ENCODE peak calls at places on chromosomes 13 and 19, in six cellular contexts. U is fibroblast of lung, X is left ventricle myocardium inferior, D is HFF-Myc, S is Peyer's patch, H is fibroblast of villous mesenchyme. W is an unnamed sample.

GRCh38 chr13:27975579-27976361 is 6.7 kb upstream of the CDX2 start:
- DNase-seq in U (no peak), X (no peak), D (no peak), S (no peak), H (no peak), W (no peak)

GRCh38 chr19:5968431-5969373 is 9.2 kb downstream of the RANBP3 start:
- DNase-seq in U (no peak), X (no peak), D (no peak), S (no peak), H (no peak), W (no peak)

GRCh38 chr13:71525004-71525403 is 342.0 kb downstream of the DACH1 start:
- DNase-seq in U (peak; percentile 32), X (no peak), D (peak; percentile 70), S (no peak), H (peak; percentile 86), W (no peak)

GRCh38 chr13:75788494-75788991 is 152.4 kb downstream of the LMO7 start:
- DNase-seq in U (peak; percentile 90), X (no peak), D (peak; percentile 95), S (no peak), H (peak; percentile 98), W (no peak)

GRCh38 chr13:38875186-38875875 is 115.3 kb downstream of the STOML3 start:
- DNase-seq in U (no peak), X (no peak), D (no peak), S (no peak), H (no peak), W (no peak)

GRCh38 chr13:52925221-52925620 is 76.8 kb upstream of the PCDH8 start:
- DNase-seq in U (no peak), X (peak; percentile 35), D (no peak), S (no peak), H (no peak), W (no peak)

GRCh38 chr13:101202590-101202989 is 213.7 kb downstream of the NALCN start:
- DNase-seq in U (no peak), X (no peak), D (no peak), S (no peak), H (no peak), W (no peak)

GRCh38 chr13:45047394-45048328 is 58.3 kb downstream of the GPALPP1 start:
- DNase-seq in U (peak; percentile 83), X (peak; percentile 66), D (peak; percentile 62), S (peak; percentile 69), H (peak; percentile 84), W (peak; percentile 82)

GRCh38 chr19:37217533-37217854 is 520 bp upstream of the ZNF383 start:
- DNase-seq in U (no peak), X (no peak), D (no peak), S (no peak), H (no peak), W (no peak)

GRCh38 chr19:39864118-39864517 is 17.9 kb upstream of the FBL start:
- DNase-seq in U (no peak), X (no peak), D (no peak), S (no peak), H (no peak), W (no peak)

GRCh38 chr13:97000295-97000925 is 6.1 kb upstream of the OXGR1 start:
- DNase-seq in U (peak; percentile 60), X (no peak), D (no peak), S (no peak), H (peak; percentile 65), W (no peak)

GRCh38 chr13:97125810-97126738 is 96.1 kb upstream of the MBNL2 start:
- DNase-seq in U (no peak), X (peak; percentile 23), D (no peak), S (no peak), H (peak; percentile 94), W (no peak)

GRCh38 chr19:51830263-51830662 is 35.3 kb downstream of the FPR3 start:
- DNase-seq in U (no peak), X (no peak), D (no peak), S (no peak), H (peak; percentile 13), W (no peak)

DNA sequence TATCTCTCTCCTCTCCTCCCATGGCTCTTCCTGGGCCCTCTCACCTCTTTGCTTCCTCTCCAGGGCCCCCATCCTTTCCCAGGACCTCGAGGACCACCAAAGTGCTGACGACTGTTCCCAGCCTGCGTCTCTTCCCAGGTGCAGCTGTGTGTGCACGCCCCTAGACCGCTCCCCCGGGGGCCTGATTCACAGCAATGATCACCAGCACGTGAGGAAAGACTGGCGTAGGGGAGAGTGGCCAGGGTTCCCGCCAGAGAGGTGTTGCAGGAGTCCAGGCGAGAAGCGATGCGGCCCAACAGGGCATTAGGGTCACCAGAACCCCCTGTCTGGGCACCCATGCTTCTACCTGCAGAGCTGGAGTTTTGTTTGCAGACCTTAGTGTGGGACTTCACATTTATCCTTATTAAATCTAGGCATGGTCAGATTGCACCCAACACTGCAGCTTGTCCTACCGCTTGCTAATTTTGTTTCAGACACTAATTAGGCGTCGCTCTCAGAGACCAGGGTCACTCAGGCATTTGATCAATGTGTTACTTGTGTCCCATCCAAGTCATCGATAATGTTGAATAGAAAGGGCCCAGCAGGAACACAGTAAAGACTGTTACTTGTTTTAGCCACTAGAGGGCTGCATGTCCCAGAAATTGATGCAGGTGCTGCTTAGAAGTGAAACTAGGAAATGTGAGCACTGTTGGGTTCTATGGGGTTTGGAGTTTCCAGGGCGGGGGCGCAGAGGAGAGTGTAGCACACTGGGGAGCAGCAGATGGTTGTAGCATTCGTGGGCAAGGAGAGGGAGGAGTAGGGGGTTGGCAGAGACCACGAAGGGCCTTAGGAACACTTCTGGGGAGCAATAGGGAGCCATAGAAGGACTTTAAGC is 53.2 kb downstream of the CDADC1 start:
- DNase-seq in U (peak; percentile 84), X (no peak), D (peak; percentile 62), S (peak; percentile 57), H (peak; percentile 82), W (peak; percentile 46)
- TF ChIP-seq CTCF in U (peak; percentile 87), X (peak; percentile 89), D (peak; percentile 82), S (peak; percentile 83), H (peak; percentile 93), W (peak; percentile 80)

GRCh38 chr13:111082240-111082639 is 32.9 kb upstream of the ARHGEF7 start:
- DNase-seq in U (no peak), X (no peak), D (no peak), S (no peak), H (no peak), W (no peak)

GRCh38 chr13:111074826-111075225 is 40.3 kb upstream of the ARHGEF7 start:
- DNase-seq in U (no peak), X (no peak), D (no peak), S (no peak), H (no peak), W (no peak)

GRCh38 chr13:111079375-111079774 is 35.7 kb upstream of the ARHGEF7 start:
- DNase-seq in U (no peak), X (no peak), D (no peak), S (no peak), H (no peak), W (no peak)

GRCh38 chr13:111080642-111081041 is 34.5 kb upstream of the ARHGEF7 start:
- DNase-seq in U (no peak), X (no peak), D (no peak), S (no peak), H (no peak), W (no peak)

GRCh38 chr13:111076156-111077013 is 38.7 kb upstream of the ARHGEF7 start:
- DNase-seq in U (no peak), X (no peak), D (no peak), S (no peak), H (no peak), W (no peak)
- TF ChIP-seq CTCF in U (no peak), X (no peak), D (peak; percentile 21), S (no peak), H (no peak), W (no peak)

GRCh38 chr13:98827449-98827848 is 75.0 kb upstream of the SLC15A1 start:
- DNase-seq in U (no peak), X (no peak), D (no peak), S (no peak), H (no peak), W (no peak)
- TF ChIP-seq CTCF in U (no peak), X (no peak), D (no peak), S (no peak), H (no peak), W (no peak)

GRCh38 chr19:33132021-33132420 is at the start of gene WDR88:
- DNase-seq in U (no peak), X (no peak), D (no peak), S (no peak), H (no peak), W (no peak)

GRCh38 chr19:33134571-33135041 is 2.7 kb downstream of the WDR88 start:
- DNase-seq in U (no peak), X (no peak), D (no peak), S (no peak), H (no peak), W (no peak)

GRCh38 chr19:33133438-33134031 is 1.6 kb downstream of the WDR88 start:
- DNase-seq in U (peak; percentile 51), X (no peak), D (peak; percentile 25), S (no peak), H (peak; percentile 60), W (no peak)

GRCh38 chr19:33130433-33130832 is 1.5 kb upstream of the WDR88 start:
- DNase-seq in U (no peak), X (no peak), D (no peak), S (no peak), H (no peak), W (no peak)

GRCh38 chr19:33132425-33132824 is 511 bp downstream of the WDR88 start:
- DNase-seq in U (no peak), X (no peak), D (no peak), S (no peak), H (no peak), W (no peak)
- TF ChIP-seq CTCF in U (peak; percentile 20), X (no peak), D (peak; percentile 47), S (no peak), H (peak; percentile 5), W (no peak)

DNA sequence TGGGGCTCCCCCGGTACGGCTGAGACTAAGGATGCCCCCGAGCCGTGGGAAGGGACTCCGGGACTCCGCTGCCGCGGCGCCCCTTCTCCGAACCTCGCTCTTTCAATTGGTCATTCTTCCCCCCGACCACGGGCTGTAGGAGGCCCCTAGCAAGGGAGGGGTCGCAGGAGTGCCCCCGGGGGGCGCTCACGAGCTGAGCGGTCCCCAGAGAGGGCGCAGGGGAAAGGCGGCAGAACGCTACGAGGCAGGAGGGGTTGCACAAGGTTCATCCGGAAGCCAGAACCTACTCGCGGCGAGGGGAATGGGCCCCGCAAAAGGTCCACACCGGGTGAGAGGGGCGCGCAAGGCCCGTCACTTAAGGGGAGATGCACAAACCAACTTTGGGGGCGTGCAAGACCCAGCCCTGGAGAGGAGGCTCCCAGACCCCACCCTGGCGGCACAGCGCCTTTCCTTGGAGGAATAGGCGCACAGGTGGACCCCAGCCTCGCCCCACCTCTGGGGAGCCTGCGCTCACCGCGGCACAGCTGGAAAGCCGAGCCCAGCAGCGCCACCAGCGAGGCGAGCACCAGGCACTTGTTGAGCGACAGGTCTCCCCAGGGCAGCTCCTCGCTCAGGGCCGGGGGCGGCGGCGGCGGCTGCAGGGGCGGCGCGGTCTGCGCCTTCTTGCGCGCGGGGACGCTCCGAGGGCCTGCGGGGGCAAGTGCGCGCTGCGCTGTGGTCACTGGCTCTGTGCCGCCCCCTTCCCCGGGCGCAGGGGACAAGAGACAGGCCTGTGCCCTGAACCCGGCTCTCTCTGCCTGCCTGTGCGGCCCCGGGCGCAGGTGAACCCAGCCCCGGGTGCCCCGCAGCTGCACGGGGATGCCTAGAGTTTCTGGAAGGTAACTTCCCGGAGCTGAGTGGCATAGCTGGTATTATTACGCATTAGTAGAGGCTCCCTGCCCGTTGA is 2.8 kb downstream of the JSRP1 start:
- DNase-seq in U (no peak), X (no peak), D (no peak), S (peak; percentile 63), H (no peak), W (no peak)
- TF ChIP-seq CTCF in U (peak; percentile 14), X (no peak), D (peak; percentile 28), S (no peak), H (peak; percentile 32), W (no peak)